ENCODE peak calls at places on chromosomes 5 and 9, in four cellular contexts. One of them, this sample, is unnamed.

GRCh38 chr5:65778126-65778525 is 56.1 kb downstream of the NLN start:
- DNase-seq in epithelial cell of esophagus: no peak
- DNase-seq in neural crest cell: no peak
- DNase-seq in B cell: no peak
- DNase-seq in this sample: no peak

GRCh38 chr5:141919218-141920129 is 4.2 kb upstream of the DELE1 start:
- DNase-seq in B cell: peak; percentile 37
- DNase-seq in neural crest cell: no peak
- DNase-seq in epithelial cell of esophagus: no peak
- DNase-seq in this sample: no peak

GRCh38 chr5:135195267-135195603 is 161.2 kb upstream of the PITX1 start:
- DNase-seq in epithelial cell of esophagus: no peak
- DNase-seq in B cell: no peak
- DNase-seq in neural crest cell: no peak
- DNase-seq in this sample: no peak

GRCh38 chr5:148807845-148808244 is 18.6 kb upstream of the ADRB2 start:
- DNase-seq in epithelial cell of esophagus: peak; percentile 14
- DNase-seq in B cell: no peak
- DNase-seq in neural crest cell: no peak
- DNase-seq in this sample: no peak

GRCh38 chr5:58294598-58295298 is 165.1 kb downstream of the PLK2 start:
- DNase-seq in B cell: no peak
- DNase-seq in epithelial cell of esophagus: peak; percentile 85
- DNase-seq in neural crest cell: no peak
- DNase-seq in this sample: no peak

GRCh38 chr9:90801507-90802289 is at the start of gene SYK:
- DNase-seq in neural crest cell: no peak
- DNase-seq in B cell: peak; percentile 74
- DNase-seq in epithelial cell of esophagus: peak; percentile 67
- DNase-seq in this sample: peak; percentile 45

GRCh38 chr9:2340046-2340760 is 281.4 kb upstream of the VLDLR start:
- DNase-seq in epithelial cell of esophagus: peak; percentile 93
- DNase-seq in B cell: no peak
- DNase-seq in neural crest cell: no peak
- DNase-seq in this sample: no peak

GRCh38 chr5:54469655-54470054 is 14.2 kb downstream of the HSPB3 start:
- DNase-seq in B cell: no peak
- DNase-seq in neural crest cell: no peak
- DNase-seq in epithelial cell of esophagus: no peak
- DNase-seq in this sample: no peak

GRCh38 chr5:50867140-50867539 is 200.7 kb downstream of the PARP8 start:
- DNase-seq in epithelial cell of esophagus: no peak
- DNase-seq in neural crest cell: no peak
- DNase-seq in B cell: no peak
- DNase-seq in this sample: no peak

GRCh38 chr5:96942911-96943310 is 7.0 kb downstream of the LNPEP start:
- DNase-seq in neural crest cell: no peak
- DNase-seq in epithelial cell of esophagus: no peak
- DNase-seq in B cell: no peak
- DNase-seq in this sample: no peak

GRCh38 chr9:123360161-123361085 is 4.4 kb downstream of the CRB2 start:
- DNase-seq in epithelial cell of esophagus: no peak
- DNase-seq in neural crest cell: peak; percentile 95
- DNase-seq in B cell: peak; percentile 65
- DNase-seq in this sample: no peak

GRCh38 chr5:60382761-60383160 is 317.2 kb downstream of the DEPDC1B start:
- DNase-seq in neural crest cell: no peak
- DNase-seq in B cell: no peak
- DNase-seq in epithelial cell of esophagus: peak; percentile 46
- DNase-seq in this sample: no peak

GRCh38 chr9:99294850-99295461 is 72.9 kb downstream of the SEC61B start:
- DNase-seq in neural crest cell: no peak
- DNase-seq in epithelial cell of esophagus: no peak
- DNase-seq in B cell: no peak
- DNase-seq in this sample: no peak

GRCh38 chr5:149826574-149826973 is 96.5 kb downstream of the PPARGC1B start:
- DNase-seq in epithelial cell of esophagus: no peak
- DNase-seq in B cell: no peak
- DNase-seq in neural crest cell: no peak
- DNase-seq in this sample: no peak

GRCh38 chr5:126938461-126938860 is 91.9 kb downstream of the MARCHF3 start:
- DNase-seq in B cell: no peak
- DNase-seq in epithelial cell of esophagus: peak; percentile 78
- DNase-seq in neural crest cell: no peak
- DNase-seq in this sample: no peak

GRCh38 chr5:151024440-151024839 is 4.0 kb downstream of the GPX3 start:
- DNase-seq in neural crest cell: no peak
- DNase-seq in epithelial cell of esophagus: peak; percentile 45
- DNase-seq in B cell: no peak
- DNase-seq in this sample: no peak

GRCh38 chr5:4101189-4101588 is 505.6 kb downstream of the IRX1 start:
- DNase-seq in neural crest cell: no peak
- DNase-seq in epithelial cell of esophagus: peak; percentile 27
- DNase-seq in B cell: no peak
- DNase-seq in this sample: no peak

GRCh38 chr9:87716141-87716540 is 9.8 kb upstream of the CTSL start:
- DNase-seq in B cell: no peak
- DNase-seq in epithelial cell of esophagus: no peak
- DNase-seq in neural crest cell: no peak
- DNase-seq in this sample: no peak

GRCh38 chr9:5305741-5306140 is 1.2 kb upstream of the RLN2 start:
- DNase-seq in B cell: no peak
- DNase-seq in neural crest cell: no peak
- DNase-seq in epithelial cell of esophagus: no peak
- DNase-seq in this sample: no peak

GRCh38 chr5:31383734-31384133 is 148.2 kb downstream of the DROSHA start:
- DNase-seq in neural crest cell: no peak
- DNase-seq in epithelial cell of esophagus: no peak
- DNase-seq in B cell: no peak
- DNase-seq in this sample: no peak

GRCh38 chr9:9791621-9792020 is 821.2 kb downstream of the PTPRD start:
- DNase-seq in B cell: no peak
- DNase-seq in epithelial cell of esophagus: peak; percentile 12
- DNase-seq in neural crest cell: no peak
- DNase-seq in this sample: no peak

GRCh38 chr9:89274838-89275237 is 36.2 kb upstream of the CKS2 start:
- DNase-seq in epithelial cell of esophagus: peak; percentile 72
- DNase-seq in B cell: no peak
- DNase-seq in neural crest cell: no peak
- DNase-seq in this sample: no peak

GRCh38 chr9:69130456-69131441 is 43.3 kb upstream of the TJP2 start:
- DNase-seq in epithelial cell of esophagus: no peak
- DNase-seq in B cell: no peak
- DNase-seq in neural crest cell: no peak
- DNase-seq in this sample: no peak

GRCh38 chr9:109599131-109599530 is 101.0 kb upstream of the PTPN3 start:
- DNase-seq in neural crest cell: no peak
- DNase-seq in epithelial cell of esophagus: no peak
- DNase-seq in B cell: no peak
- DNase-seq in this sample: no peak

GRCh38 chr5:32802764-32803163 is 91.6 kb downstream of the NPR3 start:
- DNase-seq in epithelial cell of esophagus: no peak
- DNase-seq in neural crest cell: no peak
- DNase-seq in B cell: no peak
- DNase-seq in this sample: no peak

GRCh38 chr5:127746756-127747155 is 43.6 kb downstream of the CCDC192 start:
- DNase-seq in epithelial cell of esophagus: peak; percentile 41
- DNase-seq in B cell: no peak
- DNase-seq in neural crest cell: no peak
- DNase-seq in this sample: no peak

GRCh38 chr5:149823350-149823749 is 93.2 kb downstream of the PPARGC1B start:
- DNase-seq in neural crest cell: no peak
- DNase-seq in epithelial cell of esophagus: no peak
- DNase-seq in B cell: no peak
- DNase-seq in this sample: no peak

GRCh38 chr9:135728436-135729110 is 26.6 kb downstream of the KCNT1 start:
- DNase-seq in B cell: no peak
- DNase-seq in epithelial cell of esophagus: no peak
- DNase-seq in neural crest cell: no peak
- DNase-seq in this sample: no peak

GRCh38 chr9:115170674-115171073 is 52.7 kb upstream of the TNC start:
- DNase-seq in epithelial cell of esophagus: peak; percentile 81
- DNase-seq in B cell: no peak
- DNase-seq in neural crest cell: no peak
- DNase-seq in this sample: no peak

DNA sequence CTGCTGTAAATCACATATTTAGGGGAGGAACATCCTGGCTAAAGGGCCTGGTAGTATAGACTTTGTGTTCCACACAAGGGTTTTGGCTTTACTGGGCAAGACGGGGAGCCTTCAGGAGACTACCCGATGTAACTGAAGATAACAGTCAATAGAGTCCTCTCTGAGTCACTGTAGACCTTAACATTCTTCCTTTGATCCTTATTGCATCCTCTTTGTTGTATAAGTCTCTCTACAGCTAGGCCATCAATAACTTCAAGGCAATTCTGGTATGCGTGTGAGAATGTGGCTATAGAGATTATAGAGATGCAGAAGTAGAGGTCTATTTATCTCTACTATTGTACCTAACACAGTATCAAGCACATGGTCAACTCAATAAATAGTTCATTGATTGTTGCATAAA is 67.3 kb upstream of the STK32A start:
- DNase-seq in neural crest cell: no peak
- DNase-seq in B cell: no peak
- DNase-seq in epithelial cell of esophagus: no peak
- DNase-seq in this sample: no peak
- TF ChIP-seq CTCF in neural crest cell: no peak
- TF ChIP-seq CTCF in B cell: no peak
- TF ChIP-seq CTCF in epithelial cell of esophagus: no peak
- TF ChIP-seq CTCF in this sample: no peak

GRCh38 chr5:107857785-107858184 is 187.0 kb upstream of the EFNA5 start:
- DNase-seq in B cell: no peak
- DNase-seq in neural crest cell: no peak
- DNase-seq in epithelial cell of esophagus: no peak
- DNase-seq in this sample: no peak

GRCh38 chr5:107853031-107853430 is 182.3 kb upstream of the EFNA5 start:
- DNase-seq in B cell: no peak
- DNase-seq in epithelial cell of esophagus: no peak
- DNase-seq in neural crest cell: no peak
- DNase-seq in this sample: no peak

GRCh38 chr5:107858324-107858723 is 187.6 kb upstream of the EFNA5 start:
- DNase-seq in neural crest cell: no peak
- DNase-seq in epithelial cell of esophagus: no peak
- DNase-seq in B cell: no peak
- DNase-seq in this sample: no peak

GRCh38 chr5:107853696-107854095 is 183.0 kb upstream of the EFNA5 start:
- DNase-seq in epithelial cell of esophagus: no peak
- DNase-seq in B cell: no peak
- DNase-seq in neural crest cell: no peak
- DNase-seq in this sample: no peak

GRCh38 chr5:107855171-107855570 is 184.4 kb upstream of the EFNA5 start:
- DNase-seq in B cell: no peak
- DNase-seq in neural crest cell: no peak
- DNase-seq in epithelial cell of esophagus: no peak
- DNase-seq in this sample: no peak
- TF ChIP-seq CTCF in B cell: no peak
- TF ChIP-seq CTCF in neural crest cell: no peak
- TF ChIP-seq CTCF in epithelial cell of esophagus: no peak
- TF ChIP-seq CTCF in this sample: no peak

DNA sequence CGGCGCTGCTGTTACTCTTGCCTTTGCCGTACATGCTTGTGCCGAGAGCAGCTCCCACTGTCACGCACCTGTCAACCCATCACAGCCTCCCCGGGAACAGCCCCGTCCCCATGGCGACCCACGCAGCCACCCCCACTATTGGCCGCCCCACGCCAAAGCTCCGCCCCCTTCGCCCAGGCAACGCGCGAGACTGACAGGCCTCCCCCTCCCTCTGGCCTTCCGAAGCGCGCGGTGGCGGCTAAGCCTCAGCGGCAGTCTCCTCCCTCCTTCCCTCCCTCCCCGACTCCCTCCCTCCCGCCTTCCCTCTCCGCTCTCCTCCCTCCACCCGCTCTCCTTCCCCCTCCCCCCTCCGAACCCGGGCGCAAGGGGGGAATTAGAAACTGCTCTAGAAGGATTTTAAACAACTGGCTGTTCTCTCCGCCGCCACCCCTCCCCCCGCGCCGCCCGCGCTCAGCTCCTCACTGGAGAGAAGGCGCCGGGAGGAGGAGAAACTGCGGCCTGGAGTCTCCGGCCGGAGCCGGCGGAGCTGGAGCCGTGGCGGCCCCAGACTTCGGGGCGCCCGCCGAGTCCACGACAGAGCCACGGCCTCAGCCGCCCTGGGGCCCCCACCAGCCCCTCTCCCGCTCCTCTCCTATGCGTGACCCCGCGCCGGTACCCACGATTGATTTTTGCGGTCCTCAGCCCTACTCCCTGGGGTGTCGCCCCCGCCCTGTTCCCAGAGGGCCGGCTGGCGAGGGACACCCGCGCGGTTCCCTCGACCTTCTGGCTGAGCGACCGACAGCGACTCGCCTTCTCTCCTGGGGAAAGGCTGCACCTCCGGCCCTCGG is at the start of gene SSBP2:
- DNase-seq in neural crest cell: peak; percentile 100
- DNase-seq in B cell: peak; percentile 100
- DNase-seq in epithelial cell of esophagus: peak; percentile 99
- DNase-seq in this sample: peak; percentile 98
- TF ChIP-seq CTCF in neural crest cell: no peak
- TF ChIP-seq CTCF in B cell: no peak
- TF ChIP-seq CTCF in epithelial cell of esophagus: no peak
- TF ChIP-seq CTCF in this sample: no peak

GRCh38 chr5:139402561-139403158 is 1.2 kb downstream of the SPATA24 start:
- DNase-seq in B cell: no peak
- DNase-seq in neural crest cell: no peak
- DNase-seq in epithelial cell of esophagus: peak; percentile 34
- DNase-seq in this sample: no peak
- TF ChIP-seq CTCF in B cell: no peak
- TF ChIP-seq CTCF in neural crest cell: peak; percentile 48
- TF ChIP-seq CTCF in epithelial cell of esophagus: peak; percentile 40
- TF ChIP-seq CTCF in this sample: no peak

GRCh38 chr9:125644819-125645507 is 62.0 kb downstream of the MAPKAP1 start:
- DNase-seq in epithelial cell of esophagus: no peak
- DNase-seq in neural crest cell: no peak
- DNase-seq in B cell: no peak
- DNase-seq in this sample: no peak
- TF ChIP-seq CTCF in epithelial cell of esophagus: no peak
- TF ChIP-seq CTCF in neural crest cell: no peak
- TF ChIP-seq CTCF in B cell: no peak
- TF ChIP-seq CTCF in this sample: no peak